ENCODE peak calls at places on chromosome 11, in four cellular contexts. H is stomach, O is endothelial cell of umbilical vein, Y is HepG2. I is an unnamed sample.

GRCh38 chr11:3914807-3915206 is 59.3 kb downstream of the STIM1 start:
- DNase-seq in H (no peak), O (peak), Y (no peak), I (no peak)

GRCh38 chr11:117217141-117217609 is 14.7 kb downstream of the PCSK7 start:
- DNase-seq in O (peak), H (no peak), Y (no peak), I (no peak)

GRCh38 chr11:111391328-111392124 is 12.5 kb upstream of the POU2AF1 start:
- DNase-seq in H (peak), O (no peak), Y (no peak), I (no peak)

GRCh38 chr11:64566042-64566914 is 24.7 kb upstream of the SLC22A12 start:
- DNase-seq in Y (peak), H (peak), O (peak), I (no peak)

GRCh38 chr11:12148466-12148865 is 38.1 kb downstream of the MICAL2 start:
- DNase-seq in Y (no peak), H (no peak), O (no peak), I (no peak)

GRCh38 chr11:71332046-71332445 is 79.7 kb upstream of the SHANK2 start:
- DNase-seq in Y (no peak), O (no peak), H (peak), I (no peak)

GRCh38 chr11:61781585-61781984 is 10.8 kb downstream of the TMEM258 start:
- DNase-seq in H (no peak), O (no peak), Y (no peak), I (no peak)

GRCh38 chr11:3163241-3163981 is 1.7 kb downstream of the OSBPL5 start:
- DNase-seq in O (no peak), H (no peak), Y (no peak), I (no peak)

GRCh38 chr11:84398017-84398626 is 1112.0 kb upstream of the CCDC90B start:
- DNase-seq in O (no peak), H (no peak), Y (peak), I (no peak)

GRCh38 chr11:113408887-113409286 is 21.3 kb downstream of the ANKK1 start:
- DNase-seq in H (no peak), O (no peak), Y (no peak), I (no peak)

GRCh38 chr11:102530558-102530957 is at the start of gene MMP7:
- DNase-seq in Y (no peak), H (no peak), O (peak), I (no peak)

GRCh38 chr11:45390407-45390806 is 104.3 kb upstream of the SYT13 start:
- DNase-seq in H (no peak), Y (peak), O (no peak), I (no peak)

GRCh38 chr11:86748296-86748695 is 52.0 kb upstream of the PRSS23 start:
- DNase-seq in O (no peak), Y (no peak), H (no peak), I (no peak)

DNA sequence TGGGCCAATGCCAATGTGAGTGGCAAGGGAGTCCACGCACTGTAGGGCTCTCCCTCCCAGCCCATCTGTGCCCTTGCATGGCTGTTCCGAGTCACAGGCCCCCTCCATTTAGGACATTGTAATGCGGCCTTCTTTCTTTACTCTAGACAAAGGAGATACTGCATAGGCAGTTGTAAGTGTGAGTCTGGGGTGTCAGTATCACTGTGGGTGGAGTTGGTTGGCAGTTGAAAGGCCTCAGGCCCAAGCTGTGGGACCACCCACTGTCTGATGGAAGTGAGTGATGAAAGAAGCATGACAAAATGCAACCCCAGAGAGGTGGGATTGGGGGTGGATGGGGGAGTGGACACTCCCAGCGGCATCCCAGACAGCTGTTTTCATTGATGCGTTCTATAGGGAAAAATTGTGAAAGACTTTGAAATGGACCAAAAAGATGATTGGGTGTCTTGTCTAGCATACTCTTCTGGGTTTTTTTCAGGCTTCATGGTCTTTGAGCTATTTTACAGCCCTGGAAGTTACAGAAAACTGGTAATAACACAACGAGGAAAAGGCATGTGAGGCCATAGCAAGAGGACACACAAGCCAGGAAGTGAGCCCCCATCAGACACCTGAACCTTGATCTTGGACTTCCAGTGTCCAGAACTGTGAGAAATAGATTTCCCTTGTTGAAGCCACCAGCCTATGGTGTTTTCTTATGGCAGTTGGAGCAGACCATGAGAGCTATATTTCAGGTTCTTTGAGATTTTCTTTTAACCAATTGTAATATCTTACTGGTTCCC is 114.6 kb downstream of the NECTIN1 start:
- DNase-seq in H (no peak), Y (peak), O (no peak), I (no peak)
- H3K27ac ChIP-seq in H (no peak), Y (no peak), O (no peak), I (no peak)

DNA sequence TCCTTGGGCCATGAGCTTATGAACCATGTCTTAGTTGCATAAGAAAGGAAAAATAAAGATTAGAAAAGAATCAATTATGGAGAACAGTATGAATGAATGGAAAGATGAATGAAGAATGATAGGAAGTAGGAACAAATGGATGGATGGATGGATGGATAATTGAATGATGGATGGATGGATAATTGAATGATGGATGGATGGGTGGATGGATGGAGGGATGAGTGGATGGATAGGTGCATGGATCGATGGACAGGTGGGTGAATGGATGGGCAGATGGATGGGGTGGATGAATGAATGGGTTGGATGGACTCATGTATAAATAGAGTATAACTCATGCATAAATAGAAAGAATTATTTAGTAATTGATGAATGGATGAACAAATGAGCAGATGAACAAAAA is 7.2 kb downstream of the LSP1 start:
- DNase-seq in H (no peak), O (no peak), Y (no peak), I (no peak)
- TF ChIP-seq POLR2A in H (no peak), O (no peak), Y (no peak), I (no peak)

GRCh38 chr11:66071326-66071870 is 1.3 kb downstream of the PACS1 start:
- DNase-seq in O (no peak), H (no peak), Y (no peak), I (no peak)
- TF ChIP-seq POLR2AphosphoS5 in O (no peak), H (no peak), Y (no peak), I (no peak)

GRCh38 chr11:33859306-33859705 is 32.6 kb downstream of the LMO2 start:
- DNase-seq in H (no peak), O (no peak), Y (no peak), I (no peak)

GRCh38 chr11:33861911-33862310 is 30.0 kb downstream of the LMO2 start:
- DNase-seq in H (no peak), Y (no peak), O (no peak), I (no peak)

GRCh38 chr11:33863418-33864172 is 28.3 kb downstream of the LMO2 start:
- DNase-seq in Y (no peak), H (no peak), O (no peak), I (no peak)

GRCh38 chr11:33861366-33861765 is 30.5 kb downstream of the LMO2 start:
- DNase-seq in Y (no peak), O (no peak), H (no peak), I (no peak)

DNA sequence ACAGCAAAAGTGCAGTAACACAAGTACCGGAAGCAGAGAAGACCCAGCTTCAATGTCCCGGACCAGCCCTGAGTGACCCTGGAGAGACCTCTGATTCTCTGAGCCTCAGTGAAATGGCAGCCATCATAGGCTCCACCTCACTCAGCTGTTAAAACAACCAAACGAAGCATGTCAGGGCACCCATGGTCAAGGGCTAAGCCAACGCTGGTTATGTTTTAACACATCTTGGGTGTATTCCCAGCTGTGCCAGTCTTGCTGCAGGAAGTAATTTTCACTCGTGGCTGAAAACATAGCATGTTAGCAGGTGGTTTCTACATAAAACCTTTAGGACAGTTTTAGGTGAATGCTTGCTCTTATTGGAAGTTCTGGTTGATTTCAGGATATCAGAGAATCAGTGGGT is 30.9 kb downstream of the LMO2 start:
- DNase-seq in H (no peak), O (no peak), Y (no peak), I (no peak)
- H3K27ac ChIP-seq in H (no peak), O (no peak), Y (no peak), I (no peak)

DNA sequence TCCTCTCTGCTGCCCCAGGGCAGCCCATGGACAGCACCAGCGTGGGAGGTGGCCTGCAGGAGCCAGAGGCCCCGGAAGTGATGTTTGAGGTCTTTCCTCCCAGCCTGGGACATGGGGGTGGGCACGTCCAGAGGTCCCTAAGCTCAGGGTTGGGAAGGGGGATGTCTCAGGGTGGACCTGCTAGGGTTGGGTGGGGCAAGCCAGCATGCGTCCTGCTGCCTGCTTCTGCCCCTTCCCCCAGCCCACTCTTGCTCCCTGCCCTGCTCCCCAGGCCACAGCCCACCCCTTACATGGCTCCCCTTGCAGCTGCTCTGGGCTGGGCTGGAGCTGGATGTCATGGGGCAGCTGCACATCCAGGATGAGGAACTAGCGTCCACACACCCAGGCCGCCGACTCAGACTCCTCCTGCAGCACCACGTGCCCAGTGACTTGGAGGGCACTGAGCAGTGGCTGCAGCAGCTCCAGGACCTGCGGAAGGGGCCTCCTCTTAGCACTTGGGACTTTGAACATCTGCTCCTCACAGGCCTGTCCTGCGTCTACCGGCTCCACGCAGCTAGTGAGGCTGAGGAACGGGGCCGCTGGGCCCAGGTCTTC is 1.4 kb downstream of the FAM180B start:
- DNase-seq in O (no peak), H (no peak), Y (no peak), I (no peak)
- TF ChIP-seq POLR2A in O (no peak), H (no peak), Y (no peak), I (no peak)

GRCh38 chr11:70159612-70160570 is 43.2 kb upstream of the FADD start:
- DNase-seq in O (peak), Y (no peak), H (peak), I (no peak)
- TF ChIP-seq POLR2AphosphoS5 in O (no peak), Y (no peak), H (peak), I (no peak)

I was measured in esophagus muscularis mucosa.